ENCODE peak calls at places on chromosomes 1 and 21, in ten cellular contexts. H is AG09309, Y is endothelial cell, S is RWPE1, B is upper lobe of right lung, Z is cardiac muscle cell, U is astrocyte of the spinal cord, T is fibroblast of lung, R is astrocyte of the cerebellum, V is B cell. W is an unnamed sample.

GRCh38 chr1:39711359-39712340 is 20.4 kb upstream of the HPCAL4 start:
- DNase-seq in B (no peak), T (no peak), V (no peak), R (no peak), Y (no peak), H (no peak), Z (peak; percentile 88), S (no peak), U (no peak), W (no peak)

GRCh38 chr1:234602334-234603220 is 7.4 kb downstream of the IRF2BP2 start:
- DNase-seq in S (peak; percentile 77), U (peak; percentile 96), T (peak; percentile 96), Y (no peak), H (peak; percentile 88), R (peak; percentile 83), V (no peak), B (no peak), Z (peak; percentile 88), W (no peak)

GRCh38 chr1:84370831-84371394 is 27.4 kb upstream of the DNASE2B start:
- DNase-seq in T (peak; percentile 86), Z (peak; percentile 63), Y (no peak), S (no peak), H (peak; percentile 11), V (no peak), R (no peak), U (peak; percentile 79), B (no peak), W (no peak)

GRCh38 chr21:18155508-18156193 is 89.0 kb upstream of the CHODL start:
- DNase-seq in T (no peak), R (peak; percentile 41), H (no peak), B (no peak), V (no peak), U (peak; percentile 55), S (no peak), Y (no peak), Z (peak; percentile 32), W (no peak)

GRCh38 chr21:28280611-28281010 is 712.1 kb downstream of the LTN1 start:
- DNase-seq in T (no peak), B (no peak), V (no peak), Y (no peak), S (no peak), Z (no peak), H (no peak), U (no peak), R (no peak), W (no peak)

GRCh38 chr1:171817511-171818265 is 23.6 kb upstream of the DNM3 start:
- DNase-seq in S (peak; percentile 86), Y (no peak), H (no peak), R (peak; percentile 12), V (no peak), T (peak; percentile 51), Z (peak; percentile 51), B (no peak), U (peak; percentile 64), W (no peak)

GRCh38 chr1:6473974-6474814 is 8.2 kb upstream of the TNFRSF25 start:
- DNase-seq in Y (no peak), Z (no peak), U (no peak), V (no peak), B (no peak), R (no peak), H (no peak), T (no peak), S (no peak), W (no peak)

GRCh38 chr1:221344693-221345092 is 397.2 kb downstream of the DUSP10 start:
- DNase-seq in H (no peak), Z (no peak), Y (no peak), T (peak; percentile 35), B (no peak), S (peak; percentile 35), V (no peak), R (no peak), U (no peak), W (no peak)

GRCh38 chr1:166868639-166869038 is 7.4 kb downstream of the TADA1 start:
- DNase-seq in H (no peak), T (no peak), R (no peak), Z (no peak), Y (no peak), V (no peak), S (no peak), B (no peak), U (no peak), W (no peak)

GRCh38 chr21:24280591-24280990 is 1326.7 kb downstream of the MRPL39 start:
- DNase-seq in T (peak; percentile 56), Y (no peak), Z (no peak), H (no peak), B (no peak), S (no peak), U (no peak), R (no peak), V (no peak), W (no peak)

GRCh38 chr1:150576794-150577556 is 2.4 kb downstream of the MCL1 start:
- DNase-seq in Z (peak; percentile 49), V (no peak), R (no peak), Y (no peak), B (peak; percentile 1), U (peak; percentile 42), S (no peak), T (peak; percentile 46), H (no peak), W (no peak)

GRCh38 chr1:234538930-234539649 is 60.1 kb upstream of the TARBP1 start:
- DNase-seq in B (no peak), S (peak; percentile 45), R (no peak), Y (no peak), U (no peak), T (no peak), H (no peak), V (no peak), Z (no peak), W (no peak)

GRCh38 chr1:27161594-27161993 is 6.7 kb upstream of the SLC9A1 start:
- DNase-seq in R (no peak), B (no peak), U (no peak), V (peak; percentile 56), T (no peak), Y (no peak), Z (no peak), H (no peak), S (no peak), W (no peak)

DNA sequence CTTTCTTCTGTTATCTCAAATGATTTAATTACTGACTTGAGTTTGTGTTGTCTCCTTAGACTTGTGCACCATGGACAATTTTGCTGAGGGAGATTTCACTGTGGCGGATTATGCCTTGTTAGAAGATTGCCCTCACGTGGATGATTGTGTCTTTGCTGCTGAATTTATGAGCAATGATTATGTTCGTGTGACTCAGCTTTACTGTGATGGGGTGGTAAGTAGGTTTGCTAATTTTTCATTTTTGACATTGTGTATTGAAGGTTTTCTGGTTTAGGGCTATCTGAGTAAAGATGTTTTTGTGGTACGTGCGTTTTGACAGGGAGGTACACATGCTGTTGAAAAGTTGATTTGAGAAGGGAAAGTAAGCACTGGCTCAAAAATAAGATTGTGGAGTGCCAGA is 14.1 kb downstream of the TTC3 start:
- DNase-seq in V (no peak), B (no peak), S (no peak), T (peak; percentile 81), H (peak; percentile 24), Z (peak; percentile 76), R (peak; percentile 54), U (peak; percentile 60), Y (no peak), W (peak; percentile 36)
- TF ChIP-seq CTCF in V (no peak), B (peak; percentile 17), S (peak; percentile 23), T (peak; percentile 25), H (peak; percentile 48), Z (peak; percentile 52), R (peak; percentile 54), U (peak; percentile 53), Y (no peak), W (peak; percentile 57)

GRCh38 chr1:229869225-229869624 is 197.8 kb upstream of the GALNT2 start:
- DNase-seq in Y (no peak), H (no peak), V (no peak), B (no peak), U (peak; percentile 50), S (no peak), T (no peak), Z (no peak), R (peak; percentile 88), W (no peak)
- TF ChIP-seq CTCF in Y (no peak), H (no peak), V (no peak), B (no peak), U (no peak), S (no peak), T (no peak), Z (no peak), R (peak; percentile 4), W (no peak)

DNA sequence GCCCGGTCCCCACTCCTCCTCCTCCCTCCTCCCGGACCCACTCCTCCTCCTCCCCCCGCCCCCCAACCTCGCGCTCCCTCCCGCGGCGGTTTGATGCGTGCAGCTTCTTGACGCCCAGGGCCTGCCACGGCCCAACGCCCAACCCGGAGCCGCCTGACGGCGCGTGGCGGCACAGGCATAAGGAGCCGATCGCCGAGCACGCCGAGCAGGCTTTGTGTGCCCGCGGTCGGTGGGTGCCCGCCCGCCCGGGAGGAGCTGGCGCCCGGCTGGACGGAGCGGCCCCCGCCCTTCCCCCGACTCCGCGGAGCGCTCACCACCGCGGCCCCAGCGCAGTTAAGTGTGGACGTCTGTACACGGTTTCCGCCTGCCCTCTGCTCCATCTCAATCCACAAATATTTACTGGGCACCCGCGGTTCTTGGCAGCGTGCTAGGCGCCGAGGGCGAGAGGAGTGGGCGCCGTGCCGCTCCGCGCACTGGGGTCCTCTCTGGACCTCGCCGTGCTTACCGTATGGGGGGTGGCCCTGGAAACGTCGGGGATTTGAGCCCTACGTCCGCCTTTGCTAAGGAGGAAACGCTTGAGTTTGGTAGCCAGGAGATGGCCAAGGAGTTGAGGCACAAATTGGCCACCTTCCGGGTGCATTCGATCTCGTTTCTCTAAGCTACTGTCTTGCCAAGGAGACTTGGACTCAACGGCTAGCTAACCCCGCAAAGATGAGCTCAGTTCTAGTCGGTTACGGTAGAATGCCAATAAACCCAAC is 428 bp upstream of the HDGF start:
- DNase-seq in Y (peak; percentile 96), R (peak; percentile 83), Z (peak; percentile 98), U (peak; percentile 98), B (peak; percentile 99), S (peak; percentile 88), V (peak; percentile 98), H (peak; percentile 76), T (peak; percentile 97), W (peak; percentile 92)
- TF ChIP-seq CTCF in Y (no peak), R (no peak), Z (peak; percentile 9), U (peak; percentile 3), B (no peak), S (no peak), V (no peak), H (no peak), T (no peak), W (no peak)

GRCh38 chr1:49098866-49099265 is 322.2 kb upstream of the BEND5 start:
- DNase-seq in T (no peak), H (no peak), Y (no peak), Z (no peak), R (no peak), U (no peak), S (no peak), V (no peak), B (no peak), W (no peak)

GRCh38 chr1:49106438-49106837 is 329.7 kb upstream of the BEND5 start:
- DNase-seq in R (no peak), S (no peak), Z (no peak), V (no peak), Y (no peak), U (no peak), H (no peak), B (no peak), T (no peak), W (no peak)

GRCh38 chr1:49102752-49103151 is 326.1 kb upstream of the BEND5 start:
- DNase-seq in S (no peak), T (peak; percentile 27), B (no peak), Z (peak; percentile 47), Y (no peak), U (peak; percentile 89), V (no peak), R (peak; percentile 88), H (peak; percentile 2), W (peak; percentile 18)

GRCh38 chr1:49104575-49104974 is 327.9 kb upstream of the BEND5 start:
- DNase-seq in Y (no peak), S (no peak), T (no peak), U (no peak), R (no peak), H (no peak), Z (no peak), B (no peak), V (no peak), W (no peak)
- TF ChIP-seq CTCF in Y (no peak), S (no peak), T (no peak), U (no peak), R (peak; percentile 25), H (no peak), Z (no peak), B (no peak), V (no peak), W (no peak)